ENCODE peak calls at places on chromosomes 11 and 22, in seven cellular contexts. N is fibroblast of the conjunctiva; B is stimulated activated CD8-positive, alpha-beta memory T cell treated with anti-CD3 and anti-CD28 coated beads, Interleukin-15, amount 100 ng/mL, for 4 hours; F is activated naive CD8-positive, alpha-beta T cell treated with anti-CD3 and anti-CD28 coated beads, Interleukin-2, amount 50 U/mL, for 24 hours; I is mesothelial cell of epicardium; G is T-helper 2 cell; Q is NCI-H1092. V is an unnamed sample.

GRCh38 chr11:68584097-68584496 is 100.2 kb upstream of the GAL start:
- DNase-seq in N (no peak), B (peak), F (peak), I (peak), G (peak), Q (no peak), V (peak)

GRCh38 chr22:46064966-46065666 is 85.2 kb upstream of the PPARA start:
- DNase-seq in N (no peak), B (no peak), F (no peak), I (no peak), G (no peak), Q (no peak), V (no peak)

GRCh38 chr11:827146-827860 is 416 bp upstream of the CRACR2B start:
- DNase-seq in N (no peak), B (no peak), F (no peak), I (no peak), G (no peak), Q (no peak), V (no peak)

GRCh38 chr22:22746061-22746962 is 101.9 kb downstream of the GGTLC2 start:
- DNase-seq in N (no peak), B (no peak), F (no peak), I (no peak), G (no peak), Q (no peak), V (no peak)

GRCh38 chr11:74257934-74258553 is 53.4 kb downstream of the P4HA3 start:
- DNase-seq in N (peak), B (no peak), F (no peak), I (no peak), G (no peak), Q (no peak), V (no peak)

GRCh38 chr11:73225851-73226250 is 7.8 kb downstream of the P2RY2 start:
- DNase-seq in N (no peak), B (no peak), F (no peak), I (no peak), G (no peak), Q (no peak), V (no peak)

GRCh38 chr11:125948278-125949051 is 2.6 kb downstream of the VSIG10L2 start:
- DNase-seq in N (no peak), B (no peak), F (no peak), I (no peak), G (no peak), Q (no peak), V (no peak)

GRCh38 chr11:69008774-69009440 is 4.1 kb downstream of the MRGPRF start:
- DNase-seq in N (peak), B (no peak), F (no peak), I (no peak), G (no peak), Q (no peak), V (no peak)

GRCh38 chr11:24502425-24502824 is 5.6 kb downstream of the LUZP2 start:
- DNase-seq in N (no peak), B (no peak), F (no peak), I (no peak), G (no peak), Q (no peak), V (no peak)

GRCh38 chr11:48025293-48025982 is 45.1 kb downstream of the PTPRJ start:
- DNase-seq in N (no peak), B (no peak), F (no peak), I (no peak), G (no peak), Q (no peak), V (no peak)

GRCh38 chr22:42994276-42994916 is 20.6 kb downstream of the PACSIN2 start:
- DNase-seq in N (no peak), B (no peak), F (no peak), I (no peak), G (no peak), Q (no peak), V (no peak)

GRCh38 chr11:128246364-128247234 is 340.8 kb downstream of the ETS1 start:
- DNase-seq in N (peak), B (no peak), F (no peak), I (no peak), G (no peak), Q (no peak), V (no peak)

GRCh38 chr11:35106595-35106994 is 32.4 kb upstream of the CD44 start:
- DNase-seq in N (no peak), B (no peak), F (no peak), I (no peak), G (no peak), Q (no peak), V (no peak)

GRCh38 chr22:50138036-50138435 is 32.5 kb upstream of the PANX2 start:
- DNase-seq in N (no peak), B (no peak), F (no peak), I (no peak), G (no peak), Q (no peak), V (no peak)

GRCh38 chr22:16961477-16962186 is 46.4 kb downstream of the GAB4 start:
- DNase-seq in N (no peak), B (no peak), F (no peak), I (peak), G (no peak), Q (no peak), V (no peak)

GRCh38 chr22:28231423-28231822 is 312.4 kb upstream of the PITPNB start:
- DNase-seq in N (no peak), B (no peak), F (no peak), I (no peak), G (no peak), Q (no peak), V (no peak)

GRCh38 chr11:132033051-132033450 is 662.6 kb downstream of the NTM start:
- DNase-seq in N (no peak), B (no peak), F (no peak), I (no peak), G (no peak), Q (no peak), V (no peak)

GRCh38 chr11:48052183-48053040 is 72.1 kb downstream of the PTPRJ start:
- DNase-seq in N (no peak), B (no peak), F (no peak), I (peak), G (no peak), Q (no peak), V (no peak)

GRCh38 chr11:100602716-100603115 is 84.4 kb upstream of the ARHGAP42 start:
- DNase-seq in N (no peak), B (no peak), F (no peak), I (no peak), G (no peak), Q (no peak), V (no peak)

GRCh38 chr11:6546735-6547134 is 49.7 kb downstream of the DNHD1 start:
- DNase-seq in N (no peak), B (no peak), F (no peak), I (no peak), G (no peak), Q (no peak), V (no peak)

GRCh38 chr11:27242591-27242990 is 120.4 kb downstream of the CCDC34 start:
- DNase-seq in N (no peak), B (no peak), F (no peak), I (no peak), G (no peak), Q (no peak), V (no peak)

GRCh38 chr11:65584723-65585171 is 8.9 kb downstream of the EHBP1L1 start:
- DNase-seq in N (no peak), B (no peak), F (no peak), I (no peak), G (no peak), Q (no peak), V (no peak)